ENCODE peak calls at places on chromosome 22, in five cellular contexts. W is kidney, O is IMR-90, H is breast epithelium, D is body of pancreas. C is an unnamed sample.

GRCh38 chr22:41863472-41863871 is 30.6 kb downstream of the SREBF2 start:
- DNase-seq in W (no peak), O (no peak), H (no peak), D (no peak), C (no peak)

GRCh38 chr22:46730568-46731245 is 7.3 kb downstream of the CERK start:
- DNase-seq in W (no peak), O (no peak), H (no peak), D (no peak), C (no peak)

GRCh38 chr22:19325296-19325950 is 33.9 kb upstream of the CLTCL1 start:
- DNase-seq in W (no peak), O (peak; percentile 55), H (no peak), D (no peak), C (no peak)

GRCh38 chr22:35842954-35843353 is 125.3 kb downstream of the APOL5 start:
- DNase-seq in W (no peak), O (peak; percentile 36), H (no peak), D (peak; percentile 38), C (no peak)

GRCh38 chr22:45770506-45770905 is 98.9 kb downstream of the ATXN10 start:
- DNase-seq in W (no peak), O (no peak), H (no peak), D (no peak), C (no peak)

GRCh38 chr22:44648821-44649566 is 53.0 kb upstream of the PRR5 start:
- DNase-seq in W (peak; percentile 48), O (peak; percentile 98), H (peak; percentile 30), D (no peak), C (peak; percentile 53)

GRCh38 chr22:18987765-18988164 is 51.7 kb upstream of the PRODH start:
- DNase-seq in W (no peak), O (no peak), H (no peak), D (peak; percentile 71), C (no peak)

GRCh38 chr22:36160499-36160942 is at the start of gene APOL3:
- DNase-seq in W (peak; percentile 89), O (peak; percentile 47), H (peak; percentile 61), D (peak; percentile 39), C (no peak)

GRCh38 chr22:39351689-39352214 is 2.0 kb downstream of the SYNGR1 start:
- DNase-seq in W (no peak), O (peak; percentile 44), H (peak; percentile 55), D (no peak), C (no peak)

GRCh38 chr22:20205464-20205963 is 54.7 kb upstream of the CCDC188 start:
- DNase-seq in W (no peak), O (no peak), H (no peak), D (no peak), C (no peak)

GRCh38 chr22:31840581-31840980 is 86.8 kb downstream of the DEPDC5 start:
- DNase-seq in W (no peak), O (no peak), H (no peak), D (no peak), C (no peak)

GRCh38 chr22:43346521-43346929 is 3.4 kb upstream of the SCUBE1 start:
- DNase-seq in W (peak; percentile 79), O (no peak), H (peak; percentile 39), D (peak; percentile 52), C (no peak)

GRCh38 chr22:43515902-43516301 is 104.1 kb downstream of the MPPED1 start:
- DNase-seq in W (peak; percentile 35), O (no peak), H (no peak), D (no peak), C (peak; percentile 71)

GRCh38 chr22:19767427-19768380 is 7.1 kb downstream of the TBX1 start:
- DNase-seq in W (peak; percentile 76), O (no peak), H (no peak), D (no peak), C (no peak)

GRCh38 chr22:36377022-36377631 is 10.6 kb downstream of the MYH9 start:
- DNase-seq in W (no peak), O (no peak), H (no peak), D (no peak), C (no peak)

GRCh38 chr22:40898850-40899357 is 37.0 kb upstream of the DNAJB7 start:
- DNase-seq in W (no peak), O (peak; percentile 67), H (no peak), D (no peak), C (no peak)

GRCh38 chr22:41725510-41726110 is 26.3 kb downstream of the MEI1 start:
- DNase-seq in W (no peak), O (peak; percentile 12), H (no peak), D (no peak), C (no peak)

GRCh38 chr22:30265851-30266444 is 703 bp downstream of the OSM start:
- DNase-seq in W (peak; percentile 89), O (no peak), H (no peak), D (no peak), C (no peak)

GRCh38 chr22:47395481-47395880 is 633.0 kb downstream of the TBC1D22A start:
- DNase-seq in W (peak; percentile 40), O (peak; percentile 2), H (no peak), D (no peak), C (peak; percentile 68)

GRCh38 chr22:33811208-33811607 is 109.1 kb downstream of the LARGE1 start:
- DNase-seq in W (no peak), O (no peak), H (no peak), D (no peak), C (no peak)

GRCh38 chr22:33812578-33812977 is 107.7 kb downstream of the LARGE1 start:
- DNase-seq in W (no peak), O (no peak), H (no peak), D (no peak), C (no peak)

GRCh38 chr22:33806191-33806590 is 114.1 kb downstream of the LARGE1 start:
- DNase-seq in W (no peak), O (peak; percentile 20), H (no peak), D (no peak), C (no peak)

GRCh38 chr22:33807465-33807864 is 112.8 kb downstream of the LARGE1 start:
- DNase-seq in W (no peak), O (peak; percentile 48), H (no peak), D (no peak), C (no peak)

GRCh38 chr22:33811686-33812085 is 108.6 kb downstream of the LARGE1 start:
- DNase-seq in W (peak; percentile 87), O (peak; percentile 79), H (peak; percentile 19), D (peak; percentile 22), C (no peak)
- TF ChIP-seq CTCF in W (no peak), O (no peak), H (no peak), D (no peak), C (no peak)

DNA sequence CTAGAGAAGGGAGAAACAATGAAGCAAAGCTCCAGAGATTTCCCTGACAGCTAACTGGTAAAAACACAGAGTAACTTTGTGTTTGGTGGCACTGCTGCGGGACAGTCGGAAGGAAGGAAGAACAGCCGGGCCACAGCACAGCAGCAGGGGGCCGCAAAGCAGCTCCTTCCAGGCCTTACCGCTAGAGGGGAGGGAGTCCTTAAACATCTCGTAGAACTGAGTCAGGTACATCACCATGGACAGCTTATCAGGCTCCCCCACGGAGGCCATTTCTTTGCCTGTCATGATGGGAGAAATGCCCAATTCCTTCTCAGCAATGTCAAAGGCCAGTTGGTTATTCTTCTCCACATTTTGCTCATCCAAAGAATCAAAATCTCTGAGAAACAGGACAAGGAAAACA is 114.6 kb upstream of the BID start:
- DNase-seq in W (no peak), O (peak; percentile 47), H (no peak), D (no peak), C (no peak)
- TF ChIP-seq CTCF in W (no peak), O (peak; percentile 41), H (no peak), D (no peak), C (peak; percentile 71)

DNA sequence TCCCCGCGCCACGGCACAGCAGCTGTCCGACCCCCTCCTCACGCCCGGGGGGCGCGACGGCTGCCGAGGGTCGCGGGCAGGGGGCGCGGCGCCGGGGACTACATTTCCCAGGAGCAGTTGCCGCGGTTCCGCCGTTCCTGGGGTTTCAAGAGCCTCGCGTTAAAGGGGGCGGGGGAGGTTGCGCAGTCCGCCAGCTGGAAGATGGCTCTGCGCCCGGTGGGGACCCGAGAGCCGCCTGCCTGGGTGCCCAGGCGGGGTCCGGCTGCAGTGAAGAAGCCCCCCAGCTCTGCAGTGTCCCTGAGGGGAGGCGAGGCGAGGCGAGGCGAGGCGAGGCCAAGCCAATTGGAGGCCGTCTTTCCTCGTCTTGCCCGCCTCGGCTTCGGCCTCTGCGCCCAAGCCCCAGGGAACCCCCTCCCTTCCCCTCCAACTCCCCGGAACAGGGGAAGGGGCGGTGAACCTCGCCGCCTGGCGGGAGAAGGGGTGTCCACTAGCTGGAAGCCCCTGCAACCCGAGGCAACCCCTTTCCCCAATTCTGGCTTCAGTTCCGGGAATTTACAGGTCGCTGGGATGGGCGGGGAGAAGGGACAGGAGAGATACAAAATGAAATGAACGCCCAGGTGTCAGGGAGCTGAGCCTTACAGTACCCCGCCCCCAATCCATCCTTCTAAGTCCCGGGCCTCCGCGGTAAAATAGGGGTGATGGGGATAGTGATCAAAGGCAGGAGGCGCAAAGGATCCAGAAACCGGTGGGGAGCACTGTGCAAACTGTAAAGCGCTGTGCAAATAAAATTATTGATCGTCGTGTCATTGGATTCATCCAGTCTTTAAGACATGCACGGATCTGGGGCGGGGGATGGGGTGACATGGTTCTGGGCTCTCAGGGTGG is 5.2 kb upstream of the GCAT start:
- DNase-seq in W (peak; percentile 89), O (peak; percentile 39), H (peak; percentile 50), D (peak; percentile 70), C (no peak)
- TF ChIP-seq CTCF in W (no peak), O (no peak), H (no peak), D (no peak), C (peak; percentile 32)

DNA sequence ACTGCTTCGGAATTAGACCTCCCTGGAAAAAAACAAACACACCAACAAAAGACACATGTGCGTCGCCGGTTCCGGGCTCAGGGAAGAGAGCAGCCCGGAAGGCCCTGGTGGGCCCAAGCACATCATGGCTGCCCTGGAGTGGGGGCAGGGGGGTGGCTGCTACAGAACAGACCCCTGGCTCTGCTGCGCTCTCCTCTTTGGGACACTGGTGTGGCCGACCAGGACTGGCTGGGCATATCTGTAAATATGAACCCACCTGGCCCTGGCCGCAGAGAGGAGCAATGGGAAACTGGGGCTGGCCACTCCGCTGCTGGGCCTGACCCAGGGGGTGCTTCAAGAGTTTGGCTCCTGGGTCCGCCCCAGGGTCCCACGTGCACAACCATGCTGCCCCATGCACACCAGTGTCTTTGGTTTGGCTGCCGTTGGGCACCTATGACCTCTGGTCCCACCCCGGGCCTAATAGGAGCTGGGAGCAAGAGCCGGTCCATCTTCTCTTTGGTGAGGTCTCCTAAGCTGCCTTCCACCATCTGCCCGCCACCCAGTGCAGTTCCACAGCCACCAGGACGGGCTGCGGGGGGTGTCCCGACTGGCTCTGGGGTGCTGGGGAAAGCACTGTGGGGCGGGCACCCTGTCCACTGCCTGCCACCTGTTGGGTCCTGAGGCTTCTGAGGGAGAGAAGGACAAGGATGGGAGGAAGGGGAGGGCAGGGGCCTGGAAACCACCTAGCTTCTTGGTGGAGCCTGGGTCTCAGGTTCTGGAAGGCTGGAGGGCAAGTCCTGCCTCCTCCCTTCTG is 30.1 kb downstream of the PPM1F start:
- DNase-seq in W (peak; percentile 63), O (no peak), H (no peak), D (no peak), C (no peak)
- TF ChIP-seq CTCF in W (no peak), O (no peak), H (no peak), D (no peak), C (no peak)

GRCh38 chr22:49979587-49980264 is 19.2 kb downstream of the PIM3 start:
- DNase-seq in W (peak; percentile 12), O (no peak), H (no peak), D (peak; percentile 49), C (peak; percentile 2)
- TF ChIP-seq CTCF in W (peak; percentile 50), O (peak; percentile 43), H (peak; percentile 44), D (peak; percentile 17), C (peak; percentile 77)

GRCh38 chr22:48554893-48555552 is 1272.7 kb downstream of the BRD1 start:
- DNase-seq in W (no peak), O (no peak), H (no peak), D (no peak), C (no peak)
- TF ChIP-seq CTCF in W (no peak), O (no peak), H (peak; percentile 37), D (no peak), C (peak; percentile 22)

GRCh38 chr22:28772633-28773460 is at the start of gene CCDC117:
- DNase-seq in W (peak; percentile 98), O (peak; percentile 95), H (peak; percentile 92), D (peak; percentile 92), C (peak; percentile 98)
- TF ChIP-seq CTCF in W (peak; percentile 20), O (peak; percentile 45), H (peak; percentile 23), D (peak; percentile 29), C (peak; percentile 61)

C was measured in chondrocyte.